ENCODE peak calls at places on chromosome 3, in six cellular contexts. I is H9; R is body of pancreas; X is HCT116; E is hepatocyte; M is CD8-positive, alpha-beta T cell. P is an unnamed sample. For H3K27me3 and H3K9me3, the result is how much of the 10 kb centered on the place peaks cover.

GRCh38 chr3:151169700-151170224 is 33.3 kb downstream of the GPR171 start:
- DNase-seq in M (no peak), R (peak), E (no peak), X (no peak), I (no peak), P (no peak)

GRCh38 chr3:39788484-39788883 is 20.9 kb upstream of the MYRIP start:
- DNase-seq in X (no peak), I (no peak), E (no peak), M (no peak), R (no peak), P (no peak)

GRCh38 chr3:45604596-45604995 is 10.0 kb downstream of the LIMD1 start:
- DNase-seq in M (no peak), E (no peak), I (no peak), R (no peak), X (no peak), P (no peak)

GRCh38 chr3:42216820-42217416 is 49.1 kb downstream of the CCK start:
- DNase-seq in E (no peak), M (no peak), I (no peak), X (no peak), R (no peak), P (no peak)

GRCh38 chr3:181488536-181488935 is 223.2 kb upstream of the SOX2 start:
- DNase-seq in M (no peak), I (no peak), X (no peak), E (no peak), R (no peak), P (no peak)

GRCh38 chr3:71266875-71267274 is 316.7 kb downstream of the FOXP1 start:
- DNase-seq in E (no peak), X (no peak), I (no peak), R (no peak), M (no peak), P (no peak)

GRCh38 chr3:171157286-171157685 is 130.8 kb upstream of the SLC2A2 start:
- DNase-seq in E (no peak), I (peak), M (no peak), X (no peak), R (no peak), P (no peak)

GRCh38 chr3:39146611-39147373 is 6.6 kb downstream of the CSRNP1 start:
- DNase-seq in R (peak), I (peak), E (peak), X (peak), M (peak), P (peak)

GRCh38 chr3:89682556-89682955 is 575.1 kb downstream of the EPHA3 start:
- DNase-seq in M (no peak), X (no peak), R (no peak), E (no peak), I (no peak), P (no peak)

GRCh38 chr3:32383136-32383711 is 8.4 kb upstream of the CMTM7 start:
- DNase-seq in M (no peak), I (no peak), E (no peak), X (no peak), R (no peak), P (no peak)

GRCh38 chr3:126438186-126438585 is 37.5 kb downstream of the ZXDC start:
- DNase-seq in R (peak), E (no peak), M (no peak), I (peak), X (no peak), P (no peak)

GRCh38 chr3:73656241-73656890 is 31.6 kb upstream of the PDZRN3 start:
- DNase-seq in E (no peak), I (no peak), X (no peak), M (no peak), R (no peak), P (peak)

GRCh38 chr3:132840201-132840700 is 118.0 kb upstream of the NPHP3 start:
- DNase-seq in X (no peak), M (no peak), I (no peak), E (no peak), R (no peak), P (no peak)

GRCh38 chr3:128383316-128384235 is 83.1 kb downstream of the DNAJB8 start:
- DNase-seq in R (peak), E (peak), X (peak), M (peak), I (no peak), P (peak)

GRCh38 chr3:16474304-16474703 is 39.2 kb downstream of the RFTN1 start:
- DNase-seq in M (no peak), E (no peak), R (no peak), X (no peak), I (no peak), P (no peak)

GRCh38 chr3:148128136-148128535 is 569.6 kb upstream of the AGTR1 start:
- DNase-seq in E (no peak), M (no peak), R (no peak), I (peak), X (no peak), P (no peak)

GRCh38 chr3:51815614-51816013 is 36.6 kb upstream of the IQCF6 start:
- DNase-seq in M (no peak), E (no peak), I (no peak), X (no peak), R (no peak), P (no peak)

GRCh38 chr3:108378153-108378951 is 82.0 kb downstream of the HHLA2 start:
- DNase-seq in R (no peak), M (no peak), I (no peak), X (no peak), E (no peak), P (no peak)

GRCh38 chr3:27721717-27722564 is at the start of gene EOMES:
- DNase-seq in R (peak), I (peak), E (peak), X (peak), M (peak), P (no peak)

GRCh38 chr3:27720029-27720518 is 2.0 kb downstream of the EOMES start:
- DNase-seq in E (no peak), X (no peak), I (peak), M (no peak), R (no peak), P (no peak)

GRCh38 chr3:27722957-27723802 is 1.1 kb upstream of the EOMES start:
- DNase-seq in E (no peak), I (peak), R (no peak), X (no peak), M (no peak), P (no peak)

GRCh38 chr3:27719306-27720003 is 2.7 kb downstream of the EOMES start:
- DNase-seq in E (no peak), I (no peak), X (no peak), M (no peak), R (no peak), P (no peak)

DNA sequence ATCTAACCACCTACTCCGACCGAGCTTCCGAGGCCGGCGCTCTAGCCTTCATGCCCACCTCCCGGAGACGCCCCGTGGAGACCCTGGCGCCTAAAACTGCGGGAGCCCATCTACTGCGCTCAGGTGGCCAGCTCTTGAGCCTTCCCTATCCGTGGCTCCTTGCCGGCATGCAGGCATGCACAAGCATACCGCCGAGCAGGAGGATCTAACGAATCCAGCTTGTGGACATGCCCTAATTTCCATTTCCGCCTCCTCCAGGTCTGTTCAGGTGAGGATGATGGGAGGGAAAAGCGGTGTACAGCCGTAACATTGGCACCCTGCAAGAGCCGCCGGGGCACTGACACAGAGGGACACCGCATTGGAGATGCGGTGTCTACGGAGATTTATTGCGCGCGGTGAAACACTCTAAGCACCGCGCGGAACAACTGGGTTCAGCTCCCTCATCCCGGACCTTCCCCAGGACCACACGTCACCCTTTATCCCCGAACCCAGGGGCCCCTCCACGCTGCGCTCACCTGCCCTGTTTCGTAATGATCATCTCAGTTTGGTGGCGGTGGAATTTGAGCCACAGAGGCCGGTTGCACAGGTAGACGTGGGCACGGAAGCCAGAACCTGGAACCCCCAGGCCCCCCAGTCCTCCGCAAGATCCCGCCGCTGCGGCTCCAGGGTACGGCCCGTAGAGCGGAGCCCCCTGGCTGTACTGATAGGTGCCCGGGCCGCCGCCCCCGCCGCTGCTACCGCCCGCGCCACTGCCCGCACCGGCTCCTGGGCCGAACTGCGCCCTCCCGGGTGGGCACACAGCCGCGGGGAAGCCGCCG is 1.0 kb downstream of the EOMES start:
- DNase-seq in X (peak), R (peak), E (no peak), I (peak), M (no peak), P (no peak)
- H3K27me3 ChIP-seq in X (under half), R (under half), E (half or more), I (half or more), M (under half), P (under half)

GRCh38 chr3:35296533-35296932 is 342.8 kb upstream of the ARPP21 start:
- DNase-seq in M (no peak), E (no peak), I (no peak), X (no peak), R (no peak), P (no peak)
- H3K27ac ChIP-seq in M (no peak), E (no peak), I (no peak), X (no peak), R (no peak), P (no peak)

GRCh38 chr3:1037631-1038030 is 55.2 kb upstream of the CNTN6 start:
- DNase-seq in E (no peak), X (no peak), R (no peak), I (no peak), M (no peak), P (no peak)
- H3K9me3 ChIP-seq in E (under half), X (under half), R (under half), I (under half), M (under half), P (under half)

GRCh38 chr3:193794002-193794835 is 201.2 kb downstream of the OPA1 start:
- DNase-seq in X (no peak), I (no peak), M (no peak), R (peak), E (peak), P (no peak)
- H3K27me3 ChIP-seq in X (under half), I (under half), M (under half), R (under half), E (under half), P (under half)

GRCh38 chr3:14123308-14124222 is 1.1 kb downstream of the CHCHD4 start:
- DNase-seq in R (no peak), E (peak), M (no peak), X (no peak), I (no peak), P (no peak)

GRCh38 chr3:14120111-14120920 is 4.4 kb downstream of the CHCHD4 start:
- DNase-seq in X (no peak), E (peak), I (no peak), M (no peak), R (no peak), P (no peak)

GRCh38 chr3:14121859-14122258 is 2.8 kb downstream of the CHCHD4 start:
- DNase-seq in E (peak), I (peak), R (no peak), X (no peak), M (no peak), P (no peak)

GRCh38 chr3:14124223-14124614 is 451 bp downstream of the CHCHD4 start:
- DNase-seq in M (peak), R (peak), X (no peak), I (peak), E (peak), P (no peak)

DNA sequence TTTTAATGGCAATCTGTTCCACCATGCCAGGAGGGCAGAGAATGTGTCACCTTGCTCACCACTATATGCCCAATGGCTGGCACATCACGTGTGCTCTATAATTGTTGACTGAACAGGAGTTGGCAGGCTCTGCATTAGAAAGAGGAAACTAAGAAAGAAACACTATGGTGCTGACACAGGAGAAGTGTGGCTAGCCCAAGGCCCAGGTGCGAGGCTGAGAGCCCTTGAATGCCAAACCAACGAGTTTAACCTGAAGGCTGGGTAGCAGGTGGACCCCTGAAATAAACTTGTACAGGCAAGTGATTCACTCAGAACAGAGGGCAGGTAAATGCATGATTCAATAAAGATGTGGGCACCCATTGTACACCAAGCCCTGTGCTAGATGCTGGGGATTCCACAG is 2.4 kb downstream of the CHCHD4 start:
- DNase-seq in X (no peak), I (no peak), R (no peak), M (no peak), E (no peak), P (no peak)
- H3K27ac ChIP-seq in X (no peak), I (no peak), R (no peak), M (no peak), E (no peak), P (no peak)

DNA sequence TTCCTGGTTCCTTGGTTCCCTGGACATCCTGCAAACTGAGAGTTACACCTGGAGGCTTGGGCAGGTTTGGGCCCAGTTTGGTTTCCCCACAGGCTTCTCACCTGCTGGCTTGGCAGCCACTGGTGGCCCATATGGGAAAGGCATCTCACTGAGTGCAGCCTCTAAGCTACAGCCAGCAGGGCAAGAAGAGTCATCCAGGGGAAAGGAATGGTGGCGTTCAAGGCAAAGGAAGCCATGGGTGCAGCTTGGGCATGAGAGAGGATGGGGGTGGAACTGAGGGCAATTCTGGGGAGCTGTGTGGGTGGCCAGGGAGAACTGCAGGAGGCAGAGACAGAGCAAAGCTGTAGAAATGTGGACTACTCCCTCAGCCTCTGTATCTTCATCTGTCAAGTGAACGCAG is 106.4 kb downstream of the EPHB1 start:
- DNase-seq in R (no peak), I (peak), E (no peak), M (no peak), X (no peak), P (no peak)
- H3K9me3 ChIP-seq in R (under half), I (under half), E (under half), M (under half), X (under half), P (under half)

P was measured in SJSA1.